ENCODE peak calls at places on chromosomes 13 and 19, in seven cellular contexts. V, W, Y, H, X, T and E are unnamed samples.

GRCh38 chr13:95246292-95247082 is 54.8 kb downstream of the ABCC4 start:
- DNase-seq in V (no peak), W (no peak), Y (no peak), H (no peak), X (no peak), T (peak; percentile 87), E (no peak)

GRCh38 chr19:32396046-32396652 is 9.4 kb upstream of the DPY19L3 start:
- DNase-seq in V (no peak), W (no peak), Y (no peak), H (no peak), X (no peak), T (no peak), E (no peak)

GRCh38 chr19:33702606-33703437 is 81.1 kb downstream of the CHST8 start:
- DNase-seq in V (no peak), W (no peak), Y (no peak), H (no peak), X (no peak), T (no peak), E (no peak)

GRCh38 chr13:63184693-63185092 is 1769.0 kb upstream of the PCDH20 start:
- DNase-seq in V (no peak), W (peak; percentile 48), Y (no peak), H (no peak), X (peak; percentile 39), T (peak; percentile 17), E (no peak)

GRCh38 chr19:10817291-10818038 is 18.5 kb downstream of the TMED1 start:
- DNase-seq in V (no peak), W (peak; percentile 96), Y (no peak), H (no peak), X (peak; percentile 96), T (no peak), E (peak; percentile 65)

GRCh38 chr13:98598043-98598442 is 21.1 kb upstream of the STK24 start:
- DNase-seq in V (no peak), W (peak; percentile 25), Y (no peak), H (no peak), X (peak; percentile 25), T (peak; percentile 53), E (no peak)

GRCh38 chr19:3366104-3366760 is at the start of gene NFIC:
- DNase-seq in V (peak; percentile 71), W (peak; percentile 94), Y (no peak), H (no peak), X (peak; percentile 92), T (peak; percentile 55), E (peak; percentile 89)

GRCh38 chr19:48468806-48469055 is 438 bp upstream of the CYTH2 start:
- DNase-seq in V (no peak), W (no peak), Y (no peak), H (no peak), X (no peak), T (no peak), E (no peak)

GRCh38 chr13:21800847-21801616 is 130.2 kb downstream of the FGF9 start:
- DNase-seq in V (no peak), W (no peak), Y (no peak), H (no peak), X (no peak), T (no peak), E (no peak)

GRCh38 chr13:83753912-83754624 is 128.2 kb downstream of the SLITRK1 start:
- DNase-seq in V (no peak), W (no peak), Y (no peak), H (no peak), X (no peak), T (no peak), E (no peak)

GRCh38 chr13:100954430-100955361 is 280.1 kb upstream of the TMTC4 start:
- DNase-seq in V (no peak), W (no peak), Y (no peak), H (no peak), X (no peak), T (peak; percentile 75), E (no peak)